ENCODE peak calls at places on chromosomes 4 and X, in five cellular contexts. D is Peyer's patch; R is activated CD4-positive, alpha-beta T cell treated with anti-CD3 and anti-CD28 coated beads for 1 hour; V is lung; L is putamen. H is an unnamed sample.

GRCh38 chrX:18119856-18120255 is 100.8 kb downstream of the BEND2 start:
- DNase-seq in D (no peak), L (no peak), R (no peak), V (no peak), H (no peak)

GRCh38 chr4:37803348-37803973 is 23.0 kb upstream of the PGM2 start:
- DNase-seq in L (no peak), D (no peak), R (no peak), V (no peak), H (no peak)

GRCh38 chr4:52051213-52051614 is at the start of gene SPATA18:
- DNase-seq in L (no peak), R (no peak), D (no peak), V (no peak), H (no peak)

GRCh38 chr4:17785858-17786257 is 4.4 kb upstream of the FAM184B start:
- DNase-seq in D (no peak), L (no peak), R (no peak), V (no peak), H (no peak)

GRCh38 chr4:946517-947471 is 14.5 kb downstream of the TMEM175 start:
- DNase-seq in V (no peak), R (no peak), D (no peak), L (no peak), H (no peak)

GRCh38 chr4:143375326-143376073 is 38.8 kb downstream of the GAB1 start:
- DNase-seq in D (peak), V (peak), R (no peak), L (peak), H (no peak)

GRCh38 chr4:77012726-77013125 is 63.1 kb downstream of the CCNI start:
- DNase-seq in V (no peak), R (no peak), L (no peak), D (no peak), H (no peak)

GRCh38 chrX:153572601-153573000 is 26.3 kb downstream of the CCNQ start:
- DNase-seq in V (no peak), R (no peak), L (no peak), D (no peak), H (no peak)

GRCh38 chr4:121326580-121326979 is 54.2 kb downstream of the QRFPR start:
- DNase-seq in R (no peak), D (no peak), L (no peak), V (no peak), H (no peak)

GRCh38 chr4:169417629-169418282 is 147.0 kb upstream of the SH3RF1 start:
- DNase-seq in R (no peak), L (no peak), D (no peak), V (no peak), H (no peak)

GRCh38 chr4:92234393-92235176 is 69.2 kb upstream of the GRID2 start:
- DNase-seq in D (no peak), R (no peak), L (no peak), V (no peak), H (no peak)

GRCh38 chr4:87274803-87275202 is 47.9 kb downstream of the HSD17B13 start:
- DNase-seq in R (no peak), D (no peak), V (no peak), L (no peak), H (no peak)

GRCh38 chrX:28408017-28408723 is 179.1 kb upstream of the IL1RAPL1 start:
- DNase-seq in R (no peak), V (no peak), L (no peak), D (no peak), H (no peak)

GRCh38 chrX:68829594-68830485 is 1.0 kb downstream of the EFNB1 start:
- DNase-seq in V (peak), D (peak), R (no peak), L (no peak), H (no peak)

GRCh38 chrX:36978886-36979285 is 29.3 kb upstream of the FAM47C start:
- DNase-seq in V (no peak), L (no peak), R (no peak), D (no peak), H (no peak)

GRCh38 chr4:107970063-107970798 is 19.5 kb upstream of the HADH start:
- DNase-seq in R (no peak), V (no peak), D (no peak), L (no peak), H (no peak)

GRCh38 chrX:153772608-153773217 is 8.1 kb upstream of the SRPK3 start:
- DNase-seq in V (no peak), R (no peak), L (no peak), D (no peak), H (no peak)

GRCh38 chr4:86825511-86825910 is 23.7 kb downstream of the SLC10A6 start:
- DNase-seq in D (no peak), L (no peak), V (no peak), R (no peak), H (no peak)

GRCh38 chr4:169668069-169668721 is 47.8 kb downstream of the CLCN3 start:
- DNase-seq in V (no peak), R (no peak), D (no peak), L (no peak), H (no peak)

GRCh38 chr4:139560396-139561084 is 4.5 kb upstream of the SETD7 start:
- DNase-seq in D (no peak), V (no peak), L (no peak), R (no peak), H (no peak)

GRCh38 chrX:34624416-34624815 is 32.7 kb downstream of the TMEM47 start:
- DNase-seq in R (no peak), L (peak), D (no peak), V (no peak), H (no peak)

GRCh38 chr4:124711469-124712416 is 789 bp downstream of the ANKRD50 start:
- DNase-seq in D (no peak), V (peak), L (peak), R (no peak), H (peak)

GRCh38 chrX:94058728-94059382 is 384.8 kb downstream of the FAM133A start:
- DNase-seq in L (peak), R (no peak), V (no peak), D (no peak), H (no peak)

GRCh38 chrX:17591741-17592110 is 145.6 kb upstream of the SCML1 start:
- DNase-seq in L (no peak), R (no peak), D (no peak), V (no peak), H (no peak)

GRCh38 chr4:24638396-24638875 is 54.1 kb upstream of the DHX15 start:
- DNase-seq in L (no peak), V (no peak), R (no peak), D (no peak), H (no peak)

GRCh38 chr4:147730333-147730732 is 1.6 kb upstream of the ARHGAP10 start:
- DNase-seq in L (no peak), D (no peak), R (no peak), V (no peak), H (no peak)